ENCODE peak calls at places on chromosomes 1 and 21, in four cellular contexts. One of them, this sample, is unnamed.

GRCh38 chr1:221989741-221990140 is 247.9 kb upstream of the DUSP10 start:
- DNase-seq in CD4-positive, alpha-beta T cell: no peak
- DNase-seq in M059J: no peak
- DNase-seq in brain pericyte: no peak
- DNase-seq in this sample: no peak

GRCh38 chr1:200535605-200536004 is 84.9 kb downstream of the KIF14 start:
- DNase-seq in CD4-positive, alpha-beta T cell: peak
- DNase-seq in M059J: peak
- DNase-seq in brain pericyte: no peak
- DNase-seq in this sample: no peak

GRCh38 chr1:153217744-153218416 is 496 bp downstream of the PRR9 start:
- DNase-seq in CD4-positive, alpha-beta T cell: no peak
- DNase-seq in M059J: no peak
- DNase-seq in brain pericyte: no peak
- DNase-seq in this sample: no peak

GRCh38 chr1:214648776-214649175 is 45.8 kb downstream of the CENPF start:
- DNase-seq in CD4-positive, alpha-beta T cell: no peak
- DNase-seq in M059J: no peak
- DNase-seq in brain pericyte: no peak
- DNase-seq in this sample: no peak

GRCh38 chr1:151993734-151994496 is at the start of gene S100A10:
- DNase-seq in CD4-positive, alpha-beta T cell: peak
- DNase-seq in M059J: peak
- DNase-seq in brain pericyte: no peak
- DNase-seq in this sample: peak

GRCh38 chr1:99533909-99534907 is 111.7 kb upstream of the PALMD start:
- DNase-seq in CD4-positive, alpha-beta T cell: no peak
- DNase-seq in M059J: peak
- DNase-seq in brain pericyte: no peak
- DNase-seq in this sample: no peak

GRCh38 chr1:3312894-3313578 is 141.4 kb upstream of the ARHGEF16 start:
- DNase-seq in CD4-positive, alpha-beta T cell: no peak
- DNase-seq in M059J: peak
- DNase-seq in brain pericyte: peak
- DNase-seq in this sample: no peak

GRCh38 chr1:163267962-163268361 is 53.8 kb upstream of the NUF2 start:
- DNase-seq in CD4-positive, alpha-beta T cell: no peak
- DNase-seq in M059J: no peak
- DNase-seq in brain pericyte: no peak
- DNase-seq in this sample: no peak

GRCh38 chr21:46111193-46111571 is 13.3 kb downstream of the COL6A2 start:
- DNase-seq in CD4-positive, alpha-beta T cell: no peak
- DNase-seq in M059J: no peak
- DNase-seq in brain pericyte: no peak
- DNase-seq in this sample: peak

GRCh38 chr1:209988706-209989105 is 50.7 kb downstream of the SYT14 start:
- DNase-seq in CD4-positive, alpha-beta T cell: no peak
- DNase-seq in M059J: peak
- DNase-seq in brain pericyte: no peak
- DNase-seq in this sample: no peak

GRCh38 chr1:64124751-64125445 is 78.5 kb upstream of the UBE2U start:
- DNase-seq in CD4-positive, alpha-beta T cell: no peak
- DNase-seq in M059J: no peak
- DNase-seq in brain pericyte: no peak
- DNase-seq in this sample: no peak

GRCh38 chr1:9183441-9183840 is 51.1 kb upstream of the H6PD start:
- DNase-seq in CD4-positive, alpha-beta T cell: no peak
- DNase-seq in M059J: no peak
- DNase-seq in brain pericyte: no peak
- DNase-seq in this sample: no peak

GRCh38 chr1:166902279-166902678 is 26.2 kb upstream of the TADA1 start:
- DNase-seq in CD4-positive, alpha-beta T cell: no peak
- DNase-seq in M059J: peak
- DNase-seq in brain pericyte: no peak
- DNase-seq in this sample: no peak

GRCh38 chr1:7616076-7616833 is 154.8 kb upstream of the VAMP3 start:
- DNase-seq in CD4-positive, alpha-beta T cell: no peak
- DNase-seq in M059J: peak
- DNase-seq in brain pericyte: no peak
- DNase-seq in this sample: no peak

GRCh38 chr1:22969224-22969829 is 3.3 kb downstream of the LACTBL1 start:
- DNase-seq in CD4-positive, alpha-beta T cell: no peak
- DNase-seq in M059J: peak
- DNase-seq in brain pericyte: peak
- DNase-seq in this sample: no peak

GRCh38 chr1:241813768-241814270 is 34.2 kb upstream of the EXO1 start:
- DNase-seq in CD4-positive, alpha-beta T cell: no peak
- DNase-seq in M059J: no peak
- DNase-seq in brain pericyte: no peak
- DNase-seq in this sample: no peak

GRCh38 chr1:67342002-67342890 is 34.6 kb downstream of the IL12RB2 start:
- DNase-seq in CD4-positive, alpha-beta T cell: no peak
- DNase-seq in M059J: no peak
- DNase-seq in brain pericyte: no peak
- DNase-seq in this sample: no peak

GRCh38 chr1:29599826-29600225 is 363.5 kb downstream of the PTPRU start:
- DNase-seq in CD4-positive, alpha-beta T cell: no peak
- DNase-seq in M059J: no peak
- DNase-seq in brain pericyte: no peak
- DNase-seq in this sample: no peak

GRCh38 chr1:111455642-111456031 is 6.4 kb downstream of the ATP5PB start:
- DNase-seq in CD4-positive, alpha-beta T cell: no peak
- DNase-seq in M059J: no peak
- DNase-seq in brain pericyte: no peak
- DNase-seq in this sample: no peak

GRCh38 chr1:17377325-17377953 is 5.4 kb downstream of the PADI6 start:
- DNase-seq in CD4-positive, alpha-beta T cell: no peak
- DNase-seq in M059J: no peak
- DNase-seq in brain pericyte: no peak
- DNase-seq in this sample: no peak

GRCh38 chr1:170075186-170075585 is 691 bp upstream of the KIFAP3 start:
- DNase-seq in CD4-positive, alpha-beta T cell: no peak
- DNase-seq in M059J: no peak
- DNase-seq in brain pericyte: no peak
- DNase-seq in this sample: no peak

GRCh38 chr21:28224191-28224755 is 768.4 kb downstream of the LTN1 start:
- DNase-seq in CD4-positive, alpha-beta T cell: no peak
- DNase-seq in M059J: no peak
- DNase-seq in brain pericyte: no peak
- DNase-seq in this sample: no peak

GRCh38 chr1:208829601-208830000 is 585.4 kb upstream of the PLXNA2 start:
- DNase-seq in CD4-positive, alpha-beta T cell: no peak
- DNase-seq in M059J: no peak
- DNase-seq in brain pericyte: no peak
- DNase-seq in this sample: no peak

GRCh38 chr1:206556748-206557635 is 49.7 kb downstream of the RASSF5 start:
- DNase-seq in CD4-positive, alpha-beta T cell: peak
- DNase-seq in M059J: peak
- DNase-seq in brain pericyte: no peak
- DNase-seq in this sample: peak

GRCh38 chr1:10631811-10632481 is 157.2 kb downstream of the PEX14 start:
- DNase-seq in CD4-positive, alpha-beta T cell: no peak
- DNase-seq in M059J: no peak
- DNase-seq in brain pericyte: no peak
- DNase-seq in this sample: no peak

GRCh38 chr1:115218696-115219095 is 119.4 kb downstream of the NGF start:
- DNase-seq in CD4-positive, alpha-beta T cell: no peak
- DNase-seq in M059J: no peak
- DNase-seq in brain pericyte: no peak
- DNase-seq in this sample: no peak

GRCh38 chr1:93673159-93673657 is 8.4 kb downstream of the BCAR3 start:
- DNase-seq in CD4-positive, alpha-beta T cell: no peak
- DNase-seq in M059J: no peak
- DNase-seq in brain pericyte: no peak
- DNase-seq in this sample: no peak

GRCh38 chr1:41728403-41729202 is 190.1 kb downstream of the HIVEP3 start:
- DNase-seq in CD4-positive, alpha-beta T cell: peak
- DNase-seq in M059J: no peak
- DNase-seq in brain pericyte: no peak
- DNase-seq in this sample: no peak

GRCh38 chr1:166164995-166165660 is 1.7 kb downstream of the FAM78B start:
- DNase-seq in CD4-positive, alpha-beta T cell: no peak
- DNase-seq in M059J: peak
- DNase-seq in brain pericyte: no peak
- DNase-seq in this sample: peak

GRCh38 chr1:81387446-81387845 is 413.3 kb upstream of the ADGRL2 start:
- DNase-seq in CD4-positive, alpha-beta T cell: no peak
- DNase-seq in M059J: no peak
- DNase-seq in brain pericyte: no peak
- DNase-seq in this sample: no peak

GRCh38 chr1:39269791-39270342 is 65.4 kb downstream of the MACF1 start:
- DNase-seq in CD4-positive, alpha-beta T cell: no peak
- DNase-seq in M059J: no peak
- DNase-seq in brain pericyte: peak
- DNase-seq in this sample: no peak